ENCODE peak calls at places on chromosome 1, in four cellular contexts. L, P, I and R are unnamed samples.

GRCh38 chr1:15290382-15290781 is 43.4 kb downstream of the FHAD1 start:
- DNase-seq in L (no peak), P (no peak), I (no peak), R (no peak)

GRCh38 chr1:162358928-162359327 is 17.7 kb downstream of the SPATA46 start:
- DNase-seq in L (no peak), P (no peak), I (no peak), R (no peak)

GRCh38 chr1:63920154-63921117 is 146.6 kb downstream of the ROR1 start:
- DNase-seq in L (no peak), P (no peak), I (no peak), R (no peak)

GRCh38 chr1:11736746-11737639 is 1.1 kb downstream of the AGTRAP start:
- DNase-seq in L (peak; percentile 43), P (peak; percentile 72), I (no peak), R (peak; percentile 46)

GRCh38 chr1:206449566-206449965 is 20.7 kb upstream of the IKBKE start:
- DNase-seq in L (no peak), P (no peak), I (no peak), R (no peak)

GRCh38 chr1:30809514-30810263 is 52.1 kb upstream of the LAPTM5 start:
- DNase-seq in L (no peak), P (no peak), I (no peak), R (no peak)

GRCh38 chr1:30920827-30921226 is 12.3 kb upstream of the SDC3 start:
- DNase-seq in L (no peak), P (no peak), I (no peak), R (no peak)

GRCh38 chr1:85743814-85744213 is 35.6 kb upstream of the ZNHIT6 start:
- DNase-seq in L (no peak), P (no peak), I (no peak), R (no peak)

GRCh38 chr1:237864338-237865244 is 26.1 kb downstream of the ZP4 start:
- DNase-seq in L (peak; percentile 73), P (peak; percentile 67), I (peak; percentile 94), R (peak; percentile 69)

GRCh38 chr1:84840346-84840745 is 52.7 kb downstream of the LPAR3 start:
- DNase-seq in L (no peak), P (no peak), I (no peak), R (no peak)

GRCh38 chr1:151547119-151547899 is 7.2 kb downstream of the TUFT1 start:
- DNase-seq in L (no peak), P (peak; percentile 70), I (no peak), R (peak; percentile 71)

GRCh38 chr1:58577676-58578073 is 623 bp upstream of the TACSTD2 start:
- DNase-seq in L (no peak), P (no peak), I (no peak), R (no peak)

DNA sequence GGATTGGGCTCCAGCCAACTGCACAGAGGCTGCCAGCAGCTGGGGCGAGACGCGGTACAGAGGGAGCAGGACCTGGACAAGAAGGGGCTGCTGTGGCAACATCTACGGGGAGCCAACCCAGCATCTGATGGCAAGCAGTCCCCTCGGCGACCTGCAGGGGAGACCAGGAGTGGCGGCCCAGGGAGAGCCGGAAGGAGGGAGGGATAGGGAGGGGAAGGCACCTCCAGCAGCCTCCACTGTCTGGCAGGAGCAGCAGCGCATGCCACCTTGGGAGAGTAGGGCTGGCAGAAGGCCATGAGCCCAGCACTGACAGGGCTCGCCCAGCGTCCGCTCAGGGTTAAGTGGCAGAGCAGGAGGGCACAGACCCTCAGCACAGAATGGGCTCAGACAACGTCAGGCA is 17.3 kb downstream of the CHD5 start:
- DNase-seq in L (no peak), P (no peak), I (peak; percentile 48), R (no peak)
- H3K4me3 ChIP-seq in L (no peak overlapping the region), P (no peak overlapping the region), I (no peak overlapping the region), R (no peak overlapping the region)

GRCh38 chr1:202182040-202182877 is 11.3 kb upstream of the LGR6 start:
- DNase-seq in L (no peak), P (no peak), I (no peak), R (no peak)

GRCh38 chr1:202187697-202188407 is 5.7 kb upstream of the LGR6 start:
- DNase-seq in L (no peak), P (no peak), I (peak; percentile 54), R (no peak)

GRCh38 chr1:202187040-202187671 is 6.4 kb upstream of the LGR6 start:
- DNase-seq in L (no peak), P (no peak), I (no peak), R (no peak)

GRCh38 chr1:202186327-202186726 is 7.3 kb upstream of the LGR6 start:
- DNase-seq in L (no peak), P (no peak), I (peak; percentile 51), R (no peak)

DNA sequence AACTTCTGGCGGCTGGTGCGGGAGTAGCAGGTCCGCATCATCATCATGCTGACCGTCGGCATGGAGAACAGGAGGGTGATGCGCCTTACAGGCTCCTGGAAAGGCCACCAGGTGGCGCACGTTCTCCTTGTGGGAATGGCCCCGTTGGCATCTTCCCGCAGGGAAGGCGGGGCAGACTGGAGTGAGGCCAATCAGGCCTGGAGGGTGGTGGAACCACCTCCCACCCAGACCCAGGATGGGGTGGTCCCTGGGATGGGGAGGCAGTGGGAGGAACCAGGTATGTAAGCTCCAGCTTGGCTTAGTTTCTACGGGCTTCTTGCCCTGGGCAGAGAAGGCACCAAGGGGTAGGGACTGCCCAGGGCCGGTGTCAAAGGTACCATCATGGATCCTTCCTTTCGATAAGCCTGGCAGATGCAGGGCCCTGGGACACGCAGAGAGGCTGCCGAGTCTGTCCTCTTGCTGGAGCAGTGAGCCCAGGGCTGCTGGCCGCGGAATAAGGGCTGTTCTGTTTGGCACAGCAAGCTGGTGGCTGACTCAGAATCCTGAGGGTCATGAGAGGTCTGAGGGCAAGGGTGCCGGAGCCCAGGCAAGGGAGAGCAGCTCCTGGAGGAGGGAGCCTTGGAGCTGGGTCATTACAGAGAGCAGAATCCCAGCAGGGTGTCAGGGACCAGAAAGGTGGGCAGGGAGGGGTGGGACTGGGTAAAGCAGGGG is 8.7 kb upstream of the LGR6 start:
- DNase-seq in L (peak; percentile 80), P (peak; percentile 89), I (peak; percentile 89), R (peak; percentile 86)
- H3K4me1 ChIP-seq in L (no peaks in the 10 kb centered on the region), P (no peaks in the 10 kb centered on the region), I (no peaks in the 10 kb centered on the region), R (peaks cover 5% of the 10 kb centered on the region)

GRCh38 chr1:980602-981395 is 1.1 kb downstream of the PERM1 start:
- DNase-seq in L (peak; percentile 85), P (peak; percentile 38), I (peak; percentile 72), R (no peak)

GRCh38 chr1:978069-978834 is 3.6 kb downstream of the PERM1 start:
- DNase-seq in L (peak; percentile 66), P (peak; percentile 44), I (peak; percentile 73), R (no peak)

GRCh38 chr1:980137-980571 is 1.7 kb downstream of the PERM1 start:
- DNase-seq in L (peak; percentile 29), P (peak; percentile 47), I (peak; percentile 67), R (no peak)

GRCh38 chr1:979744-980072 is 2.2 kb downstream of the PERM1 start:
- DNase-seq in L (no peak), P (no peak), I (no peak), R (no peak)

GRCh38 chr1:978835-979743 is 2.8 kb downstream of the PERM1 start:
- DNase-seq in L (peak; percentile 18), P (peak; percentile 47), I (peak; percentile 81), R (no peak)
- H3K4me3 ChIP-seq in L (peak overlapping the region; percentile 58), P (no peak overlapping the region), I (no peak overlapping the region), R (no peak overlapping the region)

GRCh38 chr1:27005166-27005530 is 7.5 kb downstream of the TENT5B start:
- DNase-seq in L (no peak), P (no peak), I (no peak), R (no peak)
- H3K4me1 ChIP-seq in L (peaks cover 31% of the 10 kb centered on the region), P (no peaks in the 10 kb centered on the region), I (peaks cover under 1% of the 10 kb centered on the region), R (peaks cover 9% of the 10 kb centered on the region)

GRCh38 chr1:24858277-24858676 is 71.8 kb downstream of the RUNX3 start:
- DNase-seq in L (no peak), P (no peak), I (no peak), R (no peak)
- H3K4me3 ChIP-seq in L (no peak overlapping the region), P (no peak overlapping the region), I (no peak overlapping the region), R (no peak overlapping the region)

GRCh38 chr1:234712891-234713305 is 102.9 kb upstream of the IRF2BP2 start:
- DNase-seq in L (no peak), P (no peak), I (no peak), R (no peak)

GRCh38 chr1:234713440-234713839 is 103.5 kb upstream of the IRF2BP2 start:
- DNase-seq in L (no peak), P (no peak), I (no peak), R (no peak)

GRCh38 chr1:234715252-234715945 is 105.4 kb upstream of the IRF2BP2 start:
- DNase-seq in L (no peak), P (peak; percentile 26), I (no peak), R (no peak)

GRCh38 chr1:234711400-234711799 is 101.4 kb upstream of the IRF2BP2 start:
- DNase-seq in L (no peak), P (no peak), I (no peak), R (no peak)

GRCh38 chr1:234713859-234714258 is 103.9 kb upstream of the IRF2BP2 start:
- DNase-seq in L (no peak), P (peak; percentile 17), I (no peak), R (no peak)
- H3K4me1 ChIP-seq in L (peaks cover 37% of the 10 kb centered on the region), P (peaks cover 4% of the 10 kb centered on the region), I (peaks cover 6% of the 10 kb centered on the region), R (peaks cover 57% of the 10 kb centered on the region)